ENCODE peak calls at places on chromosome 13, in ten cellular contexts. K is uterus, S is GM19239, R is activated T-helper 1 cell treated with Interleukin-2 at 50 U/mL for 16 hours, Z is NCI-H1105 treated with DMSO at 0.1 percent for 48 hours, C is Calu3, P is substantia nigra, W is NCI-H446, J is ELF-1, T is NCI-H1092. I is an unnamed sample.

GRCh38 chr13:74056829-74057564 is 77.2 kb downstream of the KLF12 start:
- DNase-seq in J (no peak), S (no peak), Z (peak), P (no peak), R (no peak), K (peak), C (no peak), T (no peak), W (no peak), I (no peak)

GRCh38 chr13:25286308-25286968 is 850 bp downstream of the MTMR6 start:
- DNase-seq in S (no peak), W (peak), C (no peak), T (no peak), R (no peak), P (no peak), Z (peak), K (no peak), J (peak), I (peak)

GRCh38 chr13:39259371-39259770 is 221.1 kb downstream of the NHLRC3 start:
- DNase-seq in K (no peak), R (no peak), T (no peak), P (no peak), Z (no peak), S (no peak), C (no peak), J (no peak), W (no peak), I (no peak)

GRCh38 chr13:99642006-99642405 is 140.7 kb downstream of the TM9SF2 start:
- DNase-seq in C (no peak), P (no peak), J (no peak), S (no peak), T (no peak), K (no peak), Z (no peak), W (no peak), R (no peak), I (no peak)

GRCh38 chr13:45107539-45107938 is 12.8 kb upstream of the GTF2F2 start:
- DNase-seq in T (no peak), Z (no peak), J (peak), S (no peak), P (no peak), C (no peak), K (no peak), W (no peak), R (no peak), I (no peak)

GRCh38 chr13:48591889-48592725 is 59.2 kb upstream of the RCBTB2 start:
- DNase-seq in R (no peak), C (no peak), P (no peak), K (no peak), Z (no peak), S (no peak), T (no peak), J (no peak), W (no peak), I (no peak)

GRCh38 chr13:106398289-106398688 is 137.2 kb downstream of the EFNB2 start:
- DNase-seq in P (no peak), C (no peak), S (no peak), T (no peak), R (no peak), K (no peak), Z (no peak), W (no peak), J (no peak), I (no peak)

GRCh38 chr13:37791699-37792098 is 77.9 kb downstream of the TRPC4 start:
- DNase-seq in W (peak), R (no peak), J (no peak), K (no peak), S (no peak), Z (no peak), C (no peak), T (no peak), P (no peak), I (no peak)

GRCh38 chr13:54744747-54745146 is 1716.1 kb downstream of the OLFM4 start:
- DNase-seq in K (no peak), C (no peak), W (no peak), Z (no peak), R (no peak), S (no peak), J (no peak), P (no peak), T (no peak), I (no peak)

GRCh38 chr13:42551611-42552010 is 22.3 kb upstream of the TNFSF11 start:
- DNase-seq in T (no peak), K (no peak), P (no peak), C (no peak), S (no peak), Z (no peak), R (no peak), J (no peak), W (no peak), I (no peak)

GRCh38 chr13:73995752-73996151 is 138.5 kb downstream of the KLF12 start:
- DNase-seq in Z (no peak), W (no peak), P (no peak), C (no peak), T (no peak), K (no peak), J (no peak), R (no peak), S (no peak), I (no peak)

GRCh38 chr13:45564108-45564507 is 51.4 kb downstream of the ERICH6B start:
- DNase-seq in T (no peak), S (no peak), K (no peak), Z (no peak), C (no peak), P (no peak), W (no peak), R (no peak), J (no peak), I (no peak)

GRCh38 chr13:100382787-100383186 is 205.8 kb downstream of the GGACT start:
- DNase-seq in W (no peak), Z (no peak), S (no peak), J (no peak), R (no peak), P (no peak), C (no peak), T (no peak), K (no peak), I (no peak)

GRCh38 chr13:97341135-97341534 is 92.8 kb upstream of the RAP2A start:
- DNase-seq in K (no peak), S (no peak), Z (no peak), R (no peak), J (no peak), C (no peak), T (no peak), W (no peak), P (no peak), I (no peak)

GRCh38 chr13:67023088-67023893 is 206.8 kb downstream of the PCDH9 start:
- DNase-seq in C (peak), P (no peak), Z (peak), T (peak), R (no peak), S (no peak), W (no peak), J (no peak), K (no peak), I (no peak)

GRCh38 chr13:51955281-51955771 is 55.9 kb downstream of the ATP7B start:
- DNase-seq in K (no peak), W (peak), C (no peak), Z (peak), S (no peak), P (no peak), J (no peak), R (no peak), T (peak), I (peak)

GRCh38 chr13:37701972-37702371 is 103.4 kb upstream of the POSTN start:
- DNase-seq in S (no peak), R (no peak), P (no peak), C (no peak), W (peak), Z (no peak), K (peak), T (no peak), J (no peak), I (no peak)

GRCh38 chr13:30734434-30734833 is 909 bp upstream of the ALOX5AP start:
- DNase-seq in T (no peak), W (no peak), R (no peak), S (no peak), Z (no peak), C (no peak), K (no peak), J (no peak), P (no peak), I (no peak)

GRCh38 chr13:113802761-113803160 is 43.7 kb downstream of the TMEM255B start:
- DNase-seq in C (no peak), T (no peak), W (no peak), Z (no peak), J (peak), R (no peak), K (no peak), P (no peak), S (no peak), I (no peak)

GRCh38 chr13:77480071-77480470 is 55.4 kb upstream of the SCEL start:
- DNase-seq in R (no peak), P (no peak), S (no peak), J (no peak), Z (no peak), C (no peak), T (no peak), W (peak), K (no peak), I (no peak)

GRCh38 chr13:107969551-107969950 is 245.8 kb downstream of the LIG4 start:
- DNase-seq in K (no peak), C (no peak), T (no peak), S (no peak), J (no peak), Z (no peak), W (peak), P (no peak), R (no peak), I (no peak)

GRCh38 chr13:45238945-45239795 is 38.3 kb upstream of the KCTD4 start:
- DNase-seq in Z (no peak), J (no peak), R (no peak), K (no peak), S (no peak), W (no peak), P (no peak), C (no peak), T (no peak), I (no peak)

GRCh38 chr13:28753946-28754345 is 35.2 kb upstream of the SLC46A3 start:
- DNase-seq in K (no peak), Z (no peak), J (no peak), C (no peak), S (no peak), T (no peak), P (no peak), W (no peak), R (no peak), I (no peak)

GRCh38 chr13:107365466-107366215 is 797.7 kb upstream of the ARGLU1 start:
- DNase-seq in R (no peak), P (no peak), J (no peak), T (no peak), W (no peak), S (no peak), K (no peak), C (no peak), Z (no peak), I (no peak)

GRCh38 chr13:45674908-45675307 is 27.2 kb upstream of the CBY2 start:
- DNase-seq in R (no peak), W (peak), C (no peak), T (no peak), P (no peak), S (no peak), K (no peak), J (no peak), Z (peak), I (no peak)

GRCh38 chr13:67726979-67727378 is 496.8 kb upstream of the PCDH9 start:
- DNase-seq in W (no peak), C (no peak), P (no peak), Z (no peak), J (peak), K (no peak), S (no peak), R (no peak), T (no peak), I (peak)

GRCh38 chr13:85985791-85986190 is 186.6 kb upstream of the SLITRK6 start:
- DNase-seq in W (no peak), S (no peak), Z (no peak), T (no peak), R (no peak), K (no peak), P (no peak), C (no peak), J (no peak), I (no peak)

I was measured in transverse colon.